ENCODE peak calls at places on chromosomes 12 and 14, in six cellular contexts. One of them, this sample, is unnamed.
A peak's percentile ranks its signal among the peaks of the same experiment; 100 is the strongest.

GRCh38 chr12:54229624-54230212 is 40.9 kb upstream of the SMUG1 start:
- DNase-seq in neural progenitor cell: no peak
- DNase-seq in HepG2: no peak
- DNase-seq in progenitor cell of endocrine pancreas: no peak
- DNase-seq in nephron progenitor cell: no peak
- DNase-seq in heart right ventricle: no peak
- DNase-seq in this sample: no peak

GRCh38 chr12:46266869-46267617 is 1.8 kb downstream of the SLC38A1 start:
- DNase-seq in neural progenitor cell: peak; percentile 82
- DNase-seq in HepG2: peak; percentile 56
- DNase-seq in progenitor cell of endocrine pancreas: peak; percentile 48
- DNase-seq in nephron progenitor cell: peak; percentile 60
- DNase-seq in heart right ventricle: peak; percentile 52
- DNase-seq in this sample: no peak

GRCh38 chr12:104358353-104359003 is 54.9 kb downstream of the EID3 start:
- DNase-seq in neural progenitor cell: peak; percentile 66
- DNase-seq in HepG2: peak; percentile 41
- DNase-seq in progenitor cell of endocrine pancreas: peak; percentile 22
- DNase-seq in nephron progenitor cell: peak; percentile 46
- DNase-seq in heart right ventricle: peak; percentile 35
- DNase-seq in this sample: peak; percentile 38

GRCh38 chr12:94289551-94290312 is 141.4 kb downstream of the PLXNC1 start:
- DNase-seq in neural progenitor cell: peak; percentile 39
- DNase-seq in HepG2: no peak
- DNase-seq in progenitor cell of endocrine pancreas: no peak
- DNase-seq in nephron progenitor cell: no peak
- DNase-seq in heart right ventricle: no peak
- DNase-seq in this sample: no peak

GRCh38 chr14:100688051-100688450 is 38.6 kb upstream of the DLK1 start:
- DNase-seq in neural progenitor cell: no peak
- DNase-seq in HepG2: no peak
- DNase-seq in progenitor cell of endocrine pancreas: no peak
- DNase-seq in nephron progenitor cell: no peak
- DNase-seq in heart right ventricle: no peak
- DNase-seq in this sample: no peak

GRCh38 chr12:95146767-95147166 is 70.5 kb downstream of the FGD6 start:
- DNase-seq in neural progenitor cell: no peak
- DNase-seq in HepG2: no peak
- DNase-seq in progenitor cell of endocrine pancreas: no peak
- DNase-seq in nephron progenitor cell: no peak
- DNase-seq in heart right ventricle: no peak
- DNase-seq in this sample: no peak

GRCh38 chr12:25714219-25714984 is 161.3 kb upstream of the LMNTD1 start:
- DNase-seq in neural progenitor cell: no peak
- DNase-seq in HepG2: no peak
- DNase-seq in progenitor cell of endocrine pancreas: no peak
- DNase-seq in nephron progenitor cell: no peak
- DNase-seq in heart right ventricle: no peak
- DNase-seq in this sample: no peak

GRCh38 chr14:78302841-78303240 is 132.7 kb downstream of the NRXN3 start:
- DNase-seq in neural progenitor cell: peak; percentile 31
- DNase-seq in HepG2: no peak
- DNase-seq in progenitor cell of endocrine pancreas: no peak
- DNase-seq in nephron progenitor cell: no peak
- DNase-seq in heart right ventricle: no peak
- DNase-seq in this sample: no peak

GRCh38 chr12:45655186-45655585 is 74.3 kb upstream of the ARID2 start:
- DNase-seq in neural progenitor cell: peak; percentile 39
- DNase-seq in HepG2: peak; percentile 15
- DNase-seq in progenitor cell of endocrine pancreas: no peak
- DNase-seq in nephron progenitor cell: peak; percentile 4
- DNase-seq in heart right ventricle: no peak
- DNase-seq in this sample: no peak

GRCh38 chr14:37237094-37237493 is 39.4 kb downstream of the MIPOL1 start:
- DNase-seq in neural progenitor cell: no peak
- DNase-seq in HepG2: no peak
- DNase-seq in progenitor cell of endocrine pancreas: no peak
- DNase-seq in nephron progenitor cell: no peak
- DNase-seq in heart right ventricle: no peak
- DNase-seq in this sample: no peak

GRCh38 chr12:96985515-96986362 is 78.7 kb downstream of the NEDD1 start:
- DNase-seq in neural progenitor cell: peak; percentile 66
- DNase-seq in HepG2: no peak
- DNase-seq in progenitor cell of endocrine pancreas: peak; percentile 47
- DNase-seq in nephron progenitor cell: peak; percentile 56
- DNase-seq in heart right ventricle: peak; percentile 14
- DNase-seq in this sample: peak; percentile 10

GRCh38 chr14:29458547-29458946 is 469.1 kb downstream of the PRKD1 start:
- DNase-seq in neural progenitor cell: no peak
- DNase-seq in HepG2: no peak
- DNase-seq in progenitor cell of endocrine pancreas: no peak
- DNase-seq in nephron progenitor cell: no peak
- DNase-seq in heart right ventricle: no peak
- DNase-seq in this sample: no peak

GRCh38 chr12:52007158-52007921 is 594 bp downstream of the TAMALIN start:
- DNase-seq in neural progenitor cell: peak; percentile 47
- DNase-seq in HepG2: no peak
- DNase-seq in progenitor cell of endocrine pancreas: no peak
- DNase-seq in nephron progenitor cell: no peak
- DNase-seq in heart right ventricle: peak; percentile 69
- DNase-seq in this sample: no peak

GRCh38 chr14:90388437-90388836 is 8.4 kb upstream of the CALM1 start:
- DNase-seq in neural progenitor cell: peak; percentile 60
- DNase-seq in HepG2: no peak
- DNase-seq in progenitor cell of endocrine pancreas: no peak
- DNase-seq in nephron progenitor cell: peak; percentile 23
- DNase-seq in heart right ventricle: no peak
- DNase-seq in this sample: no peak

GRCh38 chr12:53825246-53826081 is 73.7 kb upstream of the CISTR start:
- DNase-seq in neural progenitor cell: no peak
- DNase-seq in HepG2: peak; percentile 99
- DNase-seq in progenitor cell of endocrine pancreas: no peak
- DNase-seq in nephron progenitor cell: no peak
- DNase-seq in heart right ventricle: no peak
- DNase-seq in this sample: no peak

GRCh38 chr12:59689776-59690175 is 93.9 kb downstream of the SLC16A7 start:
- DNase-seq in neural progenitor cell: no peak
- DNase-seq in HepG2: no peak
- DNase-seq in progenitor cell of endocrine pancreas: no peak
- DNase-seq in nephron progenitor cell: no peak
- DNase-seq in heart right ventricle: no peak
- DNase-seq in this sample: no peak

GRCh38 chr14:65798216-65798615 is 385.7 kb downstream of the FUT8 start:
- DNase-seq in neural progenitor cell: no peak
- DNase-seq in HepG2: no peak
- DNase-seq in progenitor cell of endocrine pancreas: no peak
- DNase-seq in nephron progenitor cell: no peak
- DNase-seq in heart right ventricle: no peak
- DNase-seq in this sample: no peak

DNA sequence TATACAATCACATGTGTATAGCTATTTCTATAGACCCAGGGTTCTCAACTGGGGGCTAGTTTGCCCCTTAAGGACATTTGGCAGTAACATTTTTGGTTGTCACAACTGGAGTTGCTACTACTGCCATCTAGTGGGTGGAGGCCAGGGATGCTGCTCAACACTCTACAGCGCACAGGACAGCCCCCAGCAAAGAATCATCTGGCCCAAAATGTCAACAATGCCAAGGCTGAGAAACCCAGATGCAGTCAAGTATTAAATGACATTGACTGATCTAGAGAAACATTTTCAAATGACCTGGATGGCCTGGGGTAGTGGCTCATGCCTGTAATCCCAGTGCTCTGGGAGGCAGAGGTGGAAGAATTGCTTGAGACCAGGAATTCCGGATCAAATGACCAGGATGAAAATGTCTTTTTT is 5.8 kb downstream of the WSB2 start:
- DNase-seq in neural progenitor cell: peak; percentile 61
- DNase-seq in HepG2: peak; percentile 68
- DNase-seq in progenitor cell of endocrine pancreas: no peak
- DNase-seq in nephron progenitor cell: peak; percentile 43
- DNase-seq in heart right ventricle: peak; percentile 30
- DNase-seq in this sample: peak; percentile 39
- TF ChIP-seq CTCF in neural progenitor cell: peak; percentile 67
- TF ChIP-seq CTCF in HepG2: peak; percentile 81
- TF ChIP-seq CTCF in progenitor cell of endocrine pancreas: peak; percentile 54
- TF ChIP-seq CTCF in nephron progenitor cell: peak; percentile 47
- TF ChIP-seq CTCF in heart right ventricle: peak; percentile 63
- TF ChIP-seq CTCF in this sample: peak; percentile 38

GRCh38 chr14:60166144-60166543 is 946 bp upstream of the DHRS7 start:
- DNase-seq in neural progenitor cell: no peak
- DNase-seq in HepG2: no peak
- DNase-seq in progenitor cell of endocrine pancreas: no peak
- DNase-seq in nephron progenitor cell: no peak
- DNase-seq in heart right ventricle: no peak
- DNase-seq in this sample: no peak

GRCh38 chr14:60164404-60164716 is 838 bp downstream of the DHRS7 start:
- DNase-seq in neural progenitor cell: no peak
- DNase-seq in HepG2: peak; percentile 57
- DNase-seq in progenitor cell of endocrine pancreas: no peak
- DNase-seq in nephron progenitor cell: no peak
- DNase-seq in heart right ventricle: no peak
- DNase-seq in this sample: no peak

GRCh38 chr14:60163741-60164140 is 1.5 kb downstream of the DHRS7 start:
- DNase-seq in neural progenitor cell: peak; percentile 44
- DNase-seq in HepG2: no peak
- DNase-seq in progenitor cell of endocrine pancreas: no peak
- DNase-seq in nephron progenitor cell: no peak
- DNase-seq in heart right ventricle: no peak
- DNase-seq in this sample: no peak

GRCh38 chr14:60165547-60165876 is 314 bp upstream of the DHRS7 start:
- DNase-seq in neural progenitor cell: no peak
- DNase-seq in HepG2: no peak
- DNase-seq in progenitor cell of endocrine pancreas: no peak
- DNase-seq in nephron progenitor cell: no peak
- DNase-seq in heart right ventricle: no peak
- DNase-seq in this sample: no peak

DNA sequence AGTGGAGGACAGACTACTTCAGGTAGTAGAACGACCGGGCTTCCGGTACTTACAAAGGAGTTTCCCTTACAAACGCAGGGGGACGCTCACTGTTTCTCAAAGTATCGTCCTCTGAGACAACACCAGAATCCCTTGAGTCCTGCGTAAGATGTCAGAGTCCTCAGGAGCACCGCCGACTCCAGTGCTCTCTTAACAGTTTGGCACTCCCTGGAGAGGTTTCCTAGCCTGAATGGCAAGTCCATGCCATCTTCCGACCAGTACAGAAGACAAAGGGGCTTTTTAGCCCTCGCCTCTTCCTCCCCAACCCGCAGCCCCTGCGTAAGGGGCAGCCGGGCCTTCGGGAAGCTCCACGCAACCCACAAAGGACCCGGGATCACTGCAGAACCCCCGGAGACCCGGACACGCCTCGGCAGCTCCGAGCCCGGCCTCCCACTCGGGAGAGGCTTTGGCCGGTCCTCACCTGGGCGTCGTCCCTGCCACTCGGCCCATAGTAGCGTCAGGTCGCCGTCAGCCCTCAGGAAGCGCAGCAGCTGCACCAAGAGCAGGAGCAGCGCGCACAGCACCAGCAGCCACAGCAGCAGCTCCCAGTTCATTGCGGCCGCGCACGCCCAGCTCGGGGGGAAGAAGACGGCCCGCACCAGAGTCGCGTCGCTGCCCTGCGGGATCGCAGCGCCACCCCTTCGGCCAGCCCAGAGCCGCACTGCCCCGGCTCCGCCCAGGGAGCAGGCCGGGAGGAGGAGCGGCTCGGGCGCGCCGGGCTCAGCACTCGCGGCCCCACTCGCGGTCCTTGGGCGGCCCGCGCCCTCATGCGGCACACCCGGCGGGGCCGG is at the start of gene DHRS7:
- DNase-seq in neural progenitor cell: peak; percentile 92
- DNase-seq in HepG2: peak; percentile 62
- DNase-seq in progenitor cell of endocrine pancreas: peak; percentile 72
- DNase-seq in nephron progenitor cell: peak; percentile 87
- DNase-seq in heart right ventricle: peak; percentile 90
- DNase-seq in this sample: peak; percentile 55
- TF ChIP-seq CTCF in neural progenitor cell: peak; percentile 49
- TF ChIP-seq CTCF in HepG2: peak; percentile 79
- TF ChIP-seq CTCF in progenitor cell of endocrine pancreas: peak; percentile 55
- TF ChIP-seq CTCF in nephron progenitor cell: no peak
- TF ChIP-seq CTCF in heart right ventricle: no peak
- TF ChIP-seq CTCF in this sample: peak; percentile 43

GRCh38 chr12:80470403-80470802 is 26.4 kb downstream of the PTPRQ start:
- DNase-seq in neural progenitor cell: no peak
- DNase-seq in HepG2: no peak
- DNase-seq in progenitor cell of endocrine pancreas: no peak
- DNase-seq in nephron progenitor cell: no peak
- DNase-seq in heart right ventricle: no peak
- DNase-seq in this sample: no peak

GRCh38 chr12:80472241-80472640 is 28.2 kb downstream of the PTPRQ start:
- DNase-seq in neural progenitor cell: no peak
- DNase-seq in HepG2: no peak
- DNase-seq in progenitor cell of endocrine pancreas: no peak
- DNase-seq in nephron progenitor cell: no peak
- DNase-seq in heart right ventricle: no peak
- DNase-seq in this sample: no peak

GRCh38 chr12:80469681-80470080 is 25.6 kb downstream of the PTPRQ start:
- DNase-seq in neural progenitor cell: no peak
- DNase-seq in HepG2: no peak
- DNase-seq in progenitor cell of endocrine pancreas: no peak
- DNase-seq in nephron progenitor cell: no peak
- DNase-seq in heart right ventricle: no peak
- DNase-seq in this sample: no peak

GRCh38 chr12:80472912-80473500 is 29.0 kb downstream of the PTPRQ start:
- DNase-seq in neural progenitor cell: peak; percentile 61
- DNase-seq in HepG2: peak; percentile 35
- DNase-seq in progenitor cell of endocrine pancreas: no peak
- DNase-seq in nephron progenitor cell: peak; percentile 20
- DNase-seq in heart right ventricle: no peak
- DNase-seq in this sample: no peak
- TF ChIP-seq CTCF in neural progenitor cell: peak; percentile 71
- TF ChIP-seq CTCF in HepG2: peak; percentile 69
- TF ChIP-seq CTCF in progenitor cell of endocrine pancreas: peak; percentile 60
- TF ChIP-seq CTCF in nephron progenitor cell: peak; percentile 24
- TF ChIP-seq CTCF in heart right ventricle: peak; percentile 30
- TF ChIP-seq CTCF in this sample: peak; percentile 69

DNA sequence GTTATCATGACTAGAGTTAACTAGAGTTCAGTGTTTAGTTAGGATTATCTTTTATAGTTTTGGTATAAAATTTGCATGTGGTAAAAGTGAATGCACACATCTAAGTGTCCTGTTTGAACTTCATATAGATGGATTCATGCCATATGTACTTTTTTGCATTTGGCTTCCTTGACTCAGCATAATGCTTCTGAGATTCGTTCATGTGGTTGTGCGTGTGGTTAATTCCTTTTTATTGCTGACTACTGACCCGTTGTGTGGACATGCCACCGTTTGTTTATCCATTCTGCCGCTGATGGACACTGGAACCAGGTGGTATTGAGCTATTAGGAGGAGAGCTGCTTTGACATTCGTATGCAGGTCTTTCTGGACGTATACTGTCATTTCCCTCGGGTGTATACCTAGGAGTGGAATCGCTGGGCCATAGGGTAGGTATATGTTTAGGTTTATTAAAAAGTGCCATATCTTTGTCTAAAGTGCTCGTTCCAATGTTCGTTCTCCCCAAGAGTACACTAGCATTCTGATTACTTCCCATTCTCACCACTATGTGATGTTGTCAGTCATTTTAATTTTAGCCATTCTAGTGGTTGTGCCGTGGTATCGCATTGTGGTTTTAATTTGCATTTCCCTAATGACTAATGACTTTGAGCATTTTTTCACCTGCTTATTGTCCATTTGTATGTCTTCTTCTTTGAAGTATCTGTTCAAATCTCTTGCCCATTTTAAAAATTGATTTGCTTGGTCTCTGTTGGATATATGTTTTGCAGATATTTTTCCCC is 37.7 kb downstream of the RIN3 start:
- DNase-seq in neural progenitor cell: no peak
- DNase-seq in HepG2: no peak
- DNase-seq in progenitor cell of endocrine pancreas: no peak
- DNase-seq in nephron progenitor cell: no peak
- DNase-seq in heart right ventricle: no peak
- DNase-seq in this sample: no peak
- TF ChIP-seq CTCF in neural progenitor cell: no peak
- TF ChIP-seq CTCF in HepG2: no peak
- TF ChIP-seq CTCF in progenitor cell of endocrine pancreas: peak; percentile 10
- TF ChIP-seq CTCF in nephron progenitor cell: no peak
- TF ChIP-seq CTCF in heart right ventricle: no peak
- TF ChIP-seq CTCF in this sample: no peak

This sample was measured in D721Med.